ENCODE peak calls at places on chromosomes 7 and 10, in eight cellular contexts. One of them, this sample, is unnamed.
A peak's percentile ranks its signal among the peaks of the same experiment; 100 is the strongest.

GRCh38 chr7:2200584-2200980 is 32.2 kb downstream of the MAD1L1 start:
- DNase-seq in activated T-cell treated with anti-CD3 and anti-CD28 coated beads for 24 hours: no peak
- DNase-seq in lower lobe of right lung: no peak
- DNase-seq in cerebellum: no peak
- DNase-seq in myocyte: no peak
- DNase-seq in kidney tubule cell: no peak
- DNase-seq in hepatocyte: no peak
- DNase-seq in EH: no peak
- DNase-seq in this sample: no peak

GRCh38 chr10:43350686-43351085 is 20.8 kb upstream of the FXYD4 start:
- DNase-seq in hepatocyte: no peak
- DNase-seq in myocyte: no peak
- DNase-seq in EH: no peak
- DNase-seq in cerebellum: no peak
- DNase-seq in kidney tubule cell: no peak
- DNase-seq in activated T-cell treated with anti-CD3 and anti-CD28 coated beads for 24 hours: no peak
- DNase-seq in lower lobe of right lung: no peak
- DNase-seq in this sample: no peak

GRCh38 chr10:101778781-101779543 is 3.0 kb upstream of the FGF8 start:
- DNase-seq in myocyte: no peak
- DNase-seq in hepatocyte: peak; percentile 72
- DNase-seq in lower lobe of right lung: peak; percentile 53
- DNase-seq in activated T-cell treated with anti-CD3 and anti-CD28 coated beads for 24 hours: no peak
- DNase-seq in cerebellum: no peak
- DNase-seq in EH: no peak
- DNase-seq in kidney tubule cell: no peak
- DNase-seq in this sample: peak; percentile 54

GRCh38 chr7:117281562-117281961 is 41.3 kb downstream of the WNT2 start:
- DNase-seq in kidney tubule cell: no peak
- DNase-seq in activated T-cell treated with anti-CD3 and anti-CD28 coated beads for 24 hours: no peak
- DNase-seq in lower lobe of right lung: no peak
- DNase-seq in cerebellum: no peak
- DNase-seq in hepatocyte: no peak
- DNase-seq in EH: peak; percentile 9
- DNase-seq in myocyte: no peak
- DNase-seq in this sample: peak; percentile 68

GRCh38 chr7:82655965-82656364 is 212.4 kb upstream of the CACNA2D1 start:
- DNase-seq in activated T-cell treated with anti-CD3 and anti-CD28 coated beads for 24 hours: no peak
- DNase-seq in kidney tubule cell: no peak
- DNase-seq in myocyte: no peak
- DNase-seq in hepatocyte: no peak
- DNase-seq in lower lobe of right lung: no peak
- DNase-seq in EH: no peak
- DNase-seq in cerebellum: no peak
- DNase-seq in this sample: no peak

GRCh38 chr7:117085769-117086463 is 132.6 kb downstream of the ST7 start:
- DNase-seq in myocyte: peak; percentile 60
- DNase-seq in hepatocyte: no peak
- DNase-seq in lower lobe of right lung: no peak
- DNase-seq in kidney tubule cell: peak; percentile 59
- DNase-seq in EH: peak; percentile 31
- DNase-seq in activated T-cell treated with anti-CD3 and anti-CD28 coated beads for 24 hours: no peak
- DNase-seq in cerebellum: no peak
- DNase-seq in this sample: peak; percentile 50

GRCh38 chr10:125991009-125991788 is 94.8 kb downstream of the FANK1 start:
- DNase-seq in hepatocyte: no peak
- DNase-seq in kidney tubule cell: peak; percentile 22
- DNase-seq in activated T-cell treated with anti-CD3 and anti-CD28 coated beads for 24 hours: no peak
- DNase-seq in cerebellum: no peak
- DNase-seq in lower lobe of right lung: no peak
- DNase-seq in EH: no peak
- DNase-seq in myocyte: no peak
- DNase-seq in this sample: peak; percentile 46

GRCh38 chr7:153590571-153590970 is 461.6 kb upstream of the DPP6 start:
- DNase-seq in cerebellum: no peak
- DNase-seq in activated T-cell treated with anti-CD3 and anti-CD28 coated beads for 24 hours: no peak
- DNase-seq in EH: no peak
- DNase-seq in hepatocyte: no peak
- DNase-seq in kidney tubule cell: no peak
- DNase-seq in myocyte: no peak
- DNase-seq in lower lobe of right lung: no peak
- DNase-seq in this sample: no peak

GRCh38 chr7:98387136-98387535 is 13.8 kb downstream of the BAIAP2L1 start:
- DNase-seq in kidney tubule cell: no peak
- DNase-seq in activated T-cell treated with anti-CD3 and anti-CD28 coated beads for 24 hours: no peak
- DNase-seq in hepatocyte: no peak
- DNase-seq in myocyte: peak; percentile 99
- DNase-seq in cerebellum: no peak
- DNase-seq in EH: no peak
- DNase-seq in lower lobe of right lung: no peak
- DNase-seq in this sample: no peak

GRCh38 chr7:101248276-101248675 is 3.4 kb upstream of the FIS1 start:
- DNase-seq in kidney tubule cell: no peak
- DNase-seq in EH: no peak
- DNase-seq in lower lobe of right lung: no peak
- DNase-seq in cerebellum: no peak
- DNase-seq in myocyte: no peak
- DNase-seq in hepatocyte: no peak
- DNase-seq in activated T-cell treated with anti-CD3 and anti-CD28 coated beads for 24 hours: no peak
- DNase-seq in this sample: no peak

GRCh38 chr7:69656890-69657289 is 58.6 kb downstream of the AUTS2 start:
- DNase-seq in EH: peak; percentile 29
- DNase-seq in myocyte: no peak
- DNase-seq in lower lobe of right lung: no peak
- DNase-seq in activated T-cell treated with anti-CD3 and anti-CD28 coated beads for 24 hours: no peak
- DNase-seq in hepatocyte: no peak
- DNase-seq in cerebellum: peak; percentile 12
- DNase-seq in kidney tubule cell: peak; percentile 7
- DNase-seq in this sample: no peak

GRCh38 chr10:20627918-20628499 is 269.1 kb downstream of the NEBL start:
- DNase-seq in hepatocyte: no peak
- DNase-seq in kidney tubule cell: no peak
- DNase-seq in lower lobe of right lung: no peak
- DNase-seq in cerebellum: no peak
- DNase-seq in activated T-cell treated with anti-CD3 and anti-CD28 coated beads for 24 hours: no peak
- DNase-seq in myocyte: no peak
- DNase-seq in EH: no peak
- DNase-seq in this sample: no peak

GRCh38 chr10:33887188-33887587 is 552.7 kb upstream of the NRP1 start:
- DNase-seq in cerebellum: no peak
- DNase-seq in kidney tubule cell: no peak
- DNase-seq in EH: no peak
- DNase-seq in myocyte: no peak
- DNase-seq in lower lobe of right lung: no peak
- DNase-seq in activated T-cell treated with anti-CD3 and anti-CD28 coated beads for 24 hours: no peak
- DNase-seq in hepatocyte: no peak
- DNase-seq in this sample: no peak

GRCh38 chr7:75739796-75740672 is 1.3 kb upstream of the HIP1 start:
- DNase-seq in lower lobe of right lung: no peak
- DNase-seq in hepatocyte: no peak
- DNase-seq in myocyte: no peak
- DNase-seq in EH: no peak
- DNase-seq in cerebellum: no peak
- DNase-seq in kidney tubule cell: no peak
- DNase-seq in activated T-cell treated with anti-CD3 and anti-CD28 coated beads for 24 hours: no peak
- DNase-seq in this sample: no peak

GRCh38 chr7:108147031-108147563 is 16.9 kb upstream of the LAMB4 start:
- DNase-seq in lower lobe of right lung: no peak
- DNase-seq in cerebellum: peak; percentile 11
- DNase-seq in hepatocyte: peak; percentile 18
- DNase-seq in myocyte: no peak
- DNase-seq in EH: no peak
- DNase-seq in activated T-cell treated with anti-CD3 and anti-CD28 coated beads for 24 hours: no peak
- DNase-seq in kidney tubule cell: no peak
- DNase-seq in this sample: no peak

GRCh38 chr10:100506596-100507356 is 12.9 kb downstream of the SEC31B start:
- DNase-seq in cerebellum: no peak
- DNase-seq in EH: peak; percentile 88
- DNase-seq in lower lobe of right lung: no peak
- DNase-seq in kidney tubule cell: peak; percentile 84
- DNase-seq in hepatocyte: no peak
- DNase-seq in myocyte: no peak
- DNase-seq in activated T-cell treated with anti-CD3 and anti-CD28 coated beads for 24 hours: no peak
- DNase-seq in this sample: peak; percentile 80

GRCh38 chr10:101611096-101611495 is 23.0 kb downstream of the DPCD start:
- DNase-seq in EH: no peak
- DNase-seq in hepatocyte: no peak
- DNase-seq in myocyte: no peak
- DNase-seq in cerebellum: no peak
- DNase-seq in activated T-cell treated with anti-CD3 and anti-CD28 coated beads for 24 hours: no peak
- DNase-seq in lower lobe of right lung: no peak
- DNase-seq in kidney tubule cell: no peak
- DNase-seq in this sample: no peak

GRCh38 chr7:30594055-30594539 is 581 bp upstream of the GARS1 start:
- DNase-seq in kidney tubule cell: peak; percentile 94
- DNase-seq in hepatocyte: peak; percentile 56
- DNase-seq in cerebellum: peak; percentile 31
- DNase-seq in EH: peak; percentile 45
- DNase-seq in lower lobe of right lung: peak; percentile 59
- DNase-seq in activated T-cell treated with anti-CD3 and anti-CD28 coated beads for 24 hours: peak; percentile 28
- DNase-seq in myocyte: no peak
- DNase-seq in this sample: peak; percentile 42

GRCh38 chr7:36423633-36424032 is 34.0 kb downstream of the ANLN start:
- DNase-seq in activated T-cell treated with anti-CD3 and anti-CD28 coated beads for 24 hours: no peak
- DNase-seq in cerebellum: no peak
- DNase-seq in EH: no peak
- DNase-seq in myocyte: no peak
- DNase-seq in hepatocyte: no peak
- DNase-seq in lower lobe of right lung: no peak
- DNase-seq in kidney tubule cell: no peak
- DNase-seq in this sample: no peak

GRCh38 chr10:91702586-91703088 is 69.8 kb upstream of the PPP1R3C start:
- DNase-seq in hepatocyte: no peak
- DNase-seq in cerebellum: no peak
- DNase-seq in EH: no peak
- DNase-seq in activated T-cell treated with anti-CD3 and anti-CD28 coated beads for 24 hours: no peak
- DNase-seq in lower lobe of right lung: no peak
- DNase-seq in kidney tubule cell: peak; percentile 64
- DNase-seq in myocyte: no peak
- DNase-seq in this sample: no peak

GRCh38 chr7:65832281-65832680 is 40.6 kb upstream of the VKORC1L1 start:
- DNase-seq in cerebellum: peak; percentile 74
- DNase-seq in lower lobe of right lung: no peak
- DNase-seq in activated T-cell treated with anti-CD3 and anti-CD28 coated beads for 24 hours: no peak
- DNase-seq in kidney tubule cell: peak; percentile 23
- DNase-seq in EH: peak; percentile 54
- DNase-seq in myocyte: peak; percentile 63
- DNase-seq in hepatocyte: peak; percentile 43
- DNase-seq in this sample: peak; percentile 54

GRCh38 chr7:17132726-17133125 is 165.7 kb upstream of the AHR start:
- DNase-seq in hepatocyte: no peak
- DNase-seq in EH: no peak
- DNase-seq in kidney tubule cell: peak; percentile 13
- DNase-seq in activated T-cell treated with anti-CD3 and anti-CD28 coated beads for 24 hours: no peak
- DNase-seq in cerebellum: no peak
- DNase-seq in myocyte: peak; percentile 19
- DNase-seq in lower lobe of right lung: no peak
- DNase-seq in this sample: no peak

GRCh38 chr10:62637249-62638061 is 167.1 kb upstream of the ADO start:
- DNase-seq in activated T-cell treated with anti-CD3 and anti-CD28 coated beads for 24 hours: peak; percentile 69
- DNase-seq in lower lobe of right lung: no peak
- DNase-seq in cerebellum: no peak
- DNase-seq in EH: peak; percentile 67
- DNase-seq in hepatocyte: no peak
- DNase-seq in myocyte: no peak
- DNase-seq in kidney tubule cell: peak; percentile 13
- DNase-seq in this sample: peak; percentile 66